ENCODE peak calls at places on chromosomes 11 and 22, in four cellular contexts. D, I, Q and H are unnamed samples.

GRCh38 chr22:31861226-31861840 is 83.0 kb upstream of the YWHAH start:
- DNase-seq in I (no peak), Q (peak), D (peak), H (no peak)

GRCh38 chr11:290621-291231 is 1.8 kb downstream of the PGGHG start:
- DNase-seq in Q (no peak), D (no peak), I (no peak), H (no peak)

GRCh38 chr22:29143848-29144785 is 61.6 kb upstream of the EMID1 start:
- DNase-seq in Q (no peak), I (no peak), D (no peak), H (no peak)

GRCh38 chr11:105697291-105697690 is 87.4 kb downstream of the GRIA4 start:
- DNase-seq in Q (no peak), I (no peak), D (no peak), H (no peak)

GRCh38 chr11:113477321-113477720 is 2.1 kb upstream of the DRD2 start:
- DNase-seq in I (no peak), D (peak), Q (no peak), H (no peak)

GRCh38 chr11:22539851-22540376 is 85.7 kb downstream of the FANCF start:
- DNase-seq in D (peak), I (peak), Q (no peak), H (no peak)

GRCh38 chr11:102757823-102758549 is 22.4 kb downstream of the MMP10 start:
- DNase-seq in I (peak), D (peak), Q (no peak), H (no peak)

GRCh38 chr22:39089928-39090327 is 7.1 kb upstream of the APOBEC3H start:
- DNase-seq in Q (no peak), I (no peak), D (no peak), H (no peak)

GRCh38 chr22:40533712-40534378 is 102.7 kb downstream of the MRTFA start:
- DNase-seq in D (peak), Q (peak), I (peak), H (no peak)

GRCh38 chr22:17918840-17919239 is 105.5 kb downstream of the MICAL3 start:
- DNase-seq in I (no peak), D (peak), Q (no peak), H (no peak)

GRCh38 chr11:10409207-10409661 is 45.8 kb upstream of the AMPD3 start:
- DNase-seq in I (no peak), Q (no peak), D (no peak), H (no peak)

GRCh38 chr11:111635706-111636045 is 33.4 kb downstream of the SIK2 start:
- DNase-seq in D (peak), I (peak), Q (no peak), H (no peak)

GRCh38 chr11:70836071-70836470 is 416.3 kb downstream of the SHANK2 start:
- DNase-seq in D (no peak), Q (no peak), I (no peak), H (no peak)

GRCh38 chr22:32799516-32799915 is 2.0 kb upstream of the TIMP3 start:
- DNase-seq in Q (no peak), D (no peak), I (no peak), H (no peak)

GRCh38 chr11:115452245-115452644 is 52.0 kb downstream of the CADM1 start:
- DNase-seq in Q (no peak), I (no peak), D (peak), H (no peak)

GRCh38 chr11:118129475-118130196 is 23.0 kb downstream of the SCN4B start:
- DNase-seq in D (no peak), I (no peak), Q (no peak), H (no peak)

GRCh38 chr22:46865642-46866041 is 103.2 kb downstream of the TBC1D22A start:
- DNase-seq in I (no peak), D (no peak), Q (no peak), H (no peak)

GRCh38 chr11:17801166-17801565 is 66.6 kb downstream of the KCNC1 start:
- DNase-seq in D (no peak), Q (no peak), I (no peak), H (no peak)